ENCODE peak calls at places on chromosome 20, in four cellular contexts. One of them, this sample, is unnamed.

GRCh38 chr20:4383966-4384365 is 337.7 kb upstream of the PRND start:
- DNase-seq in T follicular helper cell: no peak
- DNase-seq in OCI-LY7: no peak
- DNase-seq in EH: no peak
- DNase-seq in this sample: no peak

GRCh38 chr20:34368547-34368946 is 5.5 kb downstream of the ITCH start:
- DNase-seq in T follicular helper cell: no peak
- DNase-seq in OCI-LY7: no peak
- DNase-seq in EH: peak; percentile 15
- DNase-seq in this sample: no peak

GRCh38 chr20:63087872-63088680 is 81.3 kb upstream of the BHLHE23 start:
- DNase-seq in T follicular helper cell: no peak
- DNase-seq in OCI-LY7: no peak
- DNase-seq in EH: no peak
- DNase-seq in this sample: peak; percentile 6

GRCh38 chr20:63873477-63873971 is 8.5 kb downstream of the TPD52L2 start:
- DNase-seq in T follicular helper cell: no peak
- DNase-seq in OCI-LY7: no peak
- DNase-seq in EH: peak; percentile 77
- DNase-seq in this sample: no peak

GRCh38 chr20:63273180-63273579 is 567 bp downstream of the ARFGAP1 start:
- DNase-seq in T follicular helper cell: no peak
- DNase-seq in OCI-LY7: no peak
- DNase-seq in EH: no peak
- DNase-seq in this sample: no peak

GRCh38 chr20:8018928-8019177 is 708 bp downstream of the TMX4 start:
- DNase-seq in T follicular helper cell: no peak
- DNase-seq in OCI-LY7: no peak
- DNase-seq in EH: no peak
- DNase-seq in this sample: no peak

GRCh38 chr20:50416269-50416863 is 93.8 kb upstream of the PTPN1 start:
- DNase-seq in T follicular helper cell: no peak
- DNase-seq in OCI-LY7: no peak
- DNase-seq in EH: no peak
- DNase-seq in this sample: no peak

GRCh38 chr20:50469796-50470195 is 40.4 kb upstream of the PTPN1 start:
- DNase-seq in T follicular helper cell: no peak
- DNase-seq in OCI-LY7: no peak
- DNase-seq in EH: no peak
- DNase-seq in this sample: no peak

This sample was measured in T-helper 17 cell.